ENCODE peak calls at places on chromosomes 11 and 22, in four cellular contexts. One of them, this sample, is unnamed.

GRCh38 chr11:71998649-71999310 is at the start of gene IL18BP:
- DNase-seq in fibroblast of mammary gland: no peak
- DNase-seq in osteocyte: peak; percentile 74
- DNase-seq in ovary: no peak
- DNase-seq in this sample: no peak

GRCh38 chr11:76962583-76963416 is 71.4 kb upstream of the B3GNT6 start:
- DNase-seq in fibroblast of mammary gland: no peak
- DNase-seq in osteocyte: no peak
- DNase-seq in ovary: no peak
- DNase-seq in this sample: no peak

GRCh38 chr11:74490945-74491344 is 2.6 kb downstream of the LIPT2 start:
- DNase-seq in fibroblast of mammary gland: no peak
- DNase-seq in osteocyte: no peak
- DNase-seq in ovary: no peak
- DNase-seq in this sample: no peak

GRCh38 chr11:98564233-98564632 is 456.5 kb upstream of the CNTN5 start:
- DNase-seq in fibroblast of mammary gland: no peak
- DNase-seq in osteocyte: no peak
- DNase-seq in ovary: no peak
- DNase-seq in this sample: no peak

GRCh38 chr11:26947379-26947844 is 46.5 kb upstream of the FIBIN start:
- DNase-seq in fibroblast of mammary gland: peak; percentile 100
- DNase-seq in osteocyte: peak; percentile 87
- DNase-seq in ovary: peak; percentile 39
- DNase-seq in this sample: peak; percentile 100

GRCh38 chr11:13776134-13776815 is 107.8 kb downstream of the FAR1 start:
- DNase-seq in fibroblast of mammary gland: no peak
- DNase-seq in osteocyte: no peak
- DNase-seq in ovary: no peak
- DNase-seq in this sample: no peak

GRCh38 chr11:28690746-28691145 is 582.6 kb downstream of the METTL15 start:
- DNase-seq in fibroblast of mammary gland: peak; percentile 47
- DNase-seq in osteocyte: no peak
- DNase-seq in ovary: no peak
- DNase-seq in this sample: peak; percentile 41

GRCh38 chr11:63999349-64000025 is 13.2 kb downstream of the OTUB1 start:
- DNase-seq in fibroblast of mammary gland: peak; percentile 70
- DNase-seq in osteocyte: no peak
- DNase-seq in ovary: peak; percentile 69
- DNase-seq in this sample: peak; percentile 42

GRCh38 chr11:44740967-44741366 is 14.2 kb downstream of the TSPAN18 start:
- DNase-seq in fibroblast of mammary gland: no peak
- DNase-seq in osteocyte: no peak
- DNase-seq in ovary: no peak
- DNase-seq in this sample: no peak

GRCh38 chr11:68150029-68150428 is 28.8 kb upstream of the CHKA start:
- DNase-seq in fibroblast of mammary gland: peak; percentile 21
- DNase-seq in osteocyte: no peak
- DNase-seq in ovary: no peak
- DNase-seq in this sample: peak; percentile 56

GRCh38 chr11:59756845-59757244 is 1.7 kb downstream of the STX3 start:
- DNase-seq in fibroblast of mammary gland: peak; percentile 33
- DNase-seq in osteocyte: no peak
- DNase-seq in ovary: no peak
- DNase-seq in this sample: no peak

GRCh38 chr11:44681698-44682097 is 45.1 kb upstream of the TSPAN18 start:
- DNase-seq in fibroblast of mammary gland: peak; percentile 38
- DNase-seq in osteocyte: no peak
- DNase-seq in ovary: no peak
- DNase-seq in this sample: peak; percentile 56

GRCh38 chr22:31278643-31279326 is 13.5 kb downstream of the PIK3IP1 start:
- DNase-seq in fibroblast of mammary gland: no peak
- DNase-seq in osteocyte: no peak
- DNase-seq in ovary: peak; percentile 63
- DNase-seq in this sample: no peak

GRCh38 chr22:27107824-27108223 is 450.4 kb downstream of the MIAT start:
- DNase-seq in fibroblast of mammary gland: peak; percentile 90
- DNase-seq in osteocyte: no peak
- DNase-seq in ovary: peak; percentile 77
- DNase-seq in this sample: peak; percentile 98

GRCh38 chr11:129055196-129055595 is 112.5 kb upstream of the TP53AIP1 start:
- DNase-seq in fibroblast of mammary gland: no peak
- DNase-seq in osteocyte: no peak
- DNase-seq in ovary: no peak
- DNase-seq in this sample: no peak

GRCh38 chr11:6224421-6224820 is 10.0 kb downstream of the FHIP1B start:
- DNase-seq in fibroblast of mammary gland: no peak
- DNase-seq in osteocyte: no peak
- DNase-seq in ovary: no peak
- DNase-seq in this sample: no peak

GRCh38 chr11:119592642-119593041 is 136.4 kb downstream of the NECTIN1 start:
- DNase-seq in fibroblast of mammary gland: peak; percentile 22
- DNase-seq in osteocyte: no peak
- DNase-seq in ovary: no peak
- DNase-seq in this sample: no peak

GRCh38 chr11:134261626-134262488 is 8.5 kb downstream of the ACAD8 start:
- DNase-seq in fibroblast of mammary gland: peak; percentile 25
- DNase-seq in osteocyte: no peak
- DNase-seq in ovary: no peak
- DNase-seq in this sample: no peak

GRCh38 chr11:75598264-75598663 is 36.2 kb downstream of the SERPINH1 start:
- DNase-seq in fibroblast of mammary gland: no peak
- DNase-seq in osteocyte: no peak
- DNase-seq in ovary: no peak
- DNase-seq in this sample: no peak

GRCh38 chr11:16976360-16976759 is 37.9 kb downstream of the PLEKHA7 start:
- DNase-seq in fibroblast of mammary gland: no peak
- DNase-seq in osteocyte: no peak
- DNase-seq in ovary: no peak
- DNase-seq in this sample: no peak

GRCh38 chr22:40044102-40044869 is 49.5 kb downstream of the FAM83F start:
- DNase-seq in fibroblast of mammary gland: peak; percentile 99
- DNase-seq in osteocyte: peak; percentile 99
- DNase-seq in ovary: peak; percentile 96
- DNase-seq in this sample: peak; percentile 99

GRCh38 chr11:24925091-24925490 is 428.2 kb downstream of the LUZP2 start:
- DNase-seq in fibroblast of mammary gland: no peak
- DNase-seq in osteocyte: no peak
- DNase-seq in ovary: no peak
- DNase-seq in this sample: no peak

GRCh38 chr11:130456276-130456675 is 7.8 kb downstream of the ADAMTS15 start:
- DNase-seq in fibroblast of mammary gland: no peak
- DNase-seq in osteocyte: no peak
- DNase-seq in ovary: no peak
- DNase-seq in this sample: no peak

GRCh38 chr11:59106363-59107336 is at the start of gene FAM111B:
- DNase-seq in fibroblast of mammary gland: peak; percentile 93
- DNase-seq in osteocyte: peak; percentile 90
- DNase-seq in ovary: peak; percentile 67
- DNase-seq in this sample: peak; percentile 94

GRCh38 chr11:130068986-130069683 is 559 bp upstream of the APLP2 start:
- DNase-seq in fibroblast of mammary gland: peak; percentile 90
- DNase-seq in osteocyte: no peak
- DNase-seq in ovary: no peak
- DNase-seq in this sample: peak; percentile 73

GRCh38 chr11:25734592-25735211 is 597.2 kb upstream of the ANO3 start:
- DNase-seq in fibroblast of mammary gland: peak; percentile 22
- DNase-seq in osteocyte: no peak
- DNase-seq in ovary: no peak
- DNase-seq in this sample: peak; percentile 3

GRCh38 chr22:19477321-19478085 is 1.5 kb downstream of the UFD1 start:
- DNase-seq in fibroblast of mammary gland: peak; percentile 40
- DNase-seq in osteocyte: no peak
- DNase-seq in ovary: no peak
- DNase-seq in this sample: no peak

GRCh38 chr22:26484360-26484706 is 656 bp downstream of the SRRD start:
- DNase-seq in fibroblast of mammary gland: peak; percentile 41
- DNase-seq in osteocyte: no peak
- DNase-seq in ovary: no peak
- DNase-seq in this sample: no peak

GRCh38 chr11:65968600-65969482 is 7.3 kb downstream of the SART1 start:
- DNase-seq in fibroblast of mammary gland: peak; percentile 28
- DNase-seq in osteocyte: no peak
- DNase-seq in ovary: no peak
- DNase-seq in this sample: no peak
- TF ChIP-seq CTCF in fibroblast of mammary gland: no peak
- TF ChIP-seq CTCF in osteocyte: no peak
- TF ChIP-seq CTCF in ovary: no peak
- TF ChIP-seq CTCF in this sample: no peak

GRCh38 chr11:40129276-40129675 is 1330.2 kb downstream of the LRRC4C start:
- DNase-seq in fibroblast of mammary gland: no peak
- DNase-seq in osteocyte: no peak
- DNase-seq in ovary: no peak
- DNase-seq in this sample: no peak
- TF ChIP-seq CTCF in fibroblast of mammary gland: peak; percentile 12
- TF ChIP-seq CTCF in osteocyte: peak; percentile 12
- TF ChIP-seq CTCF in ovary: no peak
- TF ChIP-seq CTCF in this sample: peak; percentile 24

GRCh38 chr22:23282089-23282501 is 101.8 kb downstream of the BCR start:
- DNase-seq in fibroblast of mammary gland: peak; percentile 59
- DNase-seq in osteocyte: peak; percentile 91
- DNase-seq in ovary: peak; percentile 51
- DNase-seq in this sample: peak; percentile 83
- TF ChIP-seq CTCF in fibroblast of mammary gland: no peak
- TF ChIP-seq CTCF in osteocyte: no peak
- TF ChIP-seq CTCF in ovary: no peak
- TF ChIP-seq CTCF in this sample: no peak

DNA sequence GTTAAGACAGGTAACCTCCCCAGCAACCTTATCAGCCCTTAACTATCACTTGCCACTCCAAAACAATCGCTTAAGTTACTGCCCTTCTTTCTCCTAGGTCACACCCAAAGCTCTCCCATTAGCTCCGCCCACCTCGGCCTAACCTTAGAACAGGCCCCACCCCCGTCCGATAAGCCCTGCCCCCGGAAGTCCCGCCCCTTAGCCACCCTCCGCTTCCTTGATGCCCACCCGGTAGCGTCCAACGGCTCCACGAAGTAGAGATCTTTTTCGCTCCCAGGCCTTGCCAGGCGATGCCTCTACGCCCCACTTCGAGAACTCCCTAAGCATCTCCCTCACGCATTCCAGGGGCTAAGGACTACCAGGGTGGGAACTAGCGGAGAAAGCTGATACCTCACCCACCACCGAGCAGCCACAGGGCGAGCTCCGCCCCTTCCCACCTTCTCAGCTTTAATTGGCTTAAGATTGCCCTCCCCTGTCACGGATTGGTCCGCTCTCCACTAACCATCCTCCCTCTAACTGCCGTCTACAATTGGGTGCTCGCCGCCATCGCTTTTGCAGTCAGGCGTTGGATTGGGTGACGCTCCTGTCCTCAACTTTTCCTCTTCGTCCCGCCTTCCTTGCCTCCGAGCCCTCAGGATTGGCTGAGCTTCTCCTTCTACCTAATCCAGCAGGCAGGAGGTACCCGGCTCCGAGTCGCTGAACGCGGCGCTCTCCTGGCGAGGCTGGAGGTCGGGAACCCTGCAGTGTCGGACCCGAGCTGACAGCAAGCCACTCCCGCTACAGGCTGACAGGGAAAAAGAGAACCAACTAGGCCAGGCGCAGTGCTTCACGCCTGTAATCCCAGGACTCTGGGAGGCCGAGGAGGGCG is at the start of gene ZBTB3:
- DNase-seq in fibroblast of mammary gland: peak; percentile 99
- DNase-seq in osteocyte: peak; percentile 98
- DNase-seq in ovary: peak; percentile 97
- DNase-seq in this sample: peak; percentile 98
- TF ChIP-seq CTCF in fibroblast of mammary gland: no peak
- TF ChIP-seq CTCF in osteocyte: no peak
- TF ChIP-seq CTCF in ovary: no peak
- TF ChIP-seq CTCF in this sample: no peak

GRCh38 chr11:62546937-62547625 is 475 bp upstream of the AHNAK start:
- DNase-seq in fibroblast of mammary gland: peak; percentile 64
- DNase-seq in osteocyte: no peak
- DNase-seq in ovary: peak; percentile 59
- DNase-seq in this sample: no peak

GRCh38 chr11:62546244-62546936 is at the start of gene AHNAK:
- DNase-seq in fibroblast of mammary gland: no peak
- DNase-seq in osteocyte: no peak
- DNase-seq in ovary: peak; percentile 85
- DNase-seq in this sample: peak; percentile 41

GRCh38 chr11:62544521-62545436 is 1.8 kb downstream of the AHNAK start:
- DNase-seq in fibroblast of mammary gland: no peak
- DNase-seq in osteocyte: no peak
- DNase-seq in ovary: no peak
- DNase-seq in this sample: no peak

GRCh38 chr11:62543680-62544444 is 2.7 kb downstream of the AHNAK start:
- DNase-seq in fibroblast of mammary gland: no peak
- DNase-seq in osteocyte: no peak
- DNase-seq in ovary: no peak
- DNase-seq in this sample: no peak

DNA sequence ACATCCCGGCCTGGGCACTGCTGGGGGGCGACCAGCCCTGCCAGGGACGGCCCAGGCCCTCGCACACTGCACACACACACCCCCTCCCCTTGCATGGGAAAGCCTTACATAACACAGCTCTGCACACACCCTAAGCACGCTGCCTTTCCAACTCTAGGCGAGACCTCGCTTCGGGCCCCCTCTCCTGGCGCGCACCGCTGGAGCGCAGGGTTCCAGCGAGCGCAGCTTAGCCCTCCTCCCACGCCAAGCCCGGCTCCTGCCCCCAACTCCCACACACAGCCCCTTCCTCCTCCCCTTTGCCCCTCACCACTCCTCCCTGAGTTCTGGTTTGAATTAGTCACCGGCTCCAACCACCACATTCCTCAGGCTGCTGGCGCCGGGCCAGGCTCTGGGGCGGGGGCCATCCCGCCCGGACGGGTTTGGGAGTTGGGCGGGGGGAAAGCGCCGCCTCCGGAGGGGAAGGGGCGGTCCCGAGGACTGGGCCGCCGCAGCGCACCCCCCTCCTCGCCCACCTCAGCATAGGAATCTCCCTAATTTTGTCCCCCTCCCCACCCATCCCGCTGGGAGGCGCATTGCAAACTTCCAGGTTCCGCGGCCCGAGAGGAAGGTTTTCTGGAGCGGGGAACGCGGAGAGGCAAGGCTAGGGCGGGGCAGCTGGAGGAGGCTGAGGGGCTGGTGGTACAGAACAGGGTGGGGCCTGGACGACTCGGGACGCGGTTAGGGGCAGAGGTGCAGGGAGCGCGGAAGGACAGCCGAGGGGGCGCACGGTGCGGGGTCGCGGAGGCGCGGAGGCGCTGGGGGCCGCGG is 966 bp downstream of the AHNAK start:
- DNase-seq in fibroblast of mammary gland: peak; percentile 93
- DNase-seq in osteocyte: peak; percentile 97
- DNase-seq in ovary: peak; percentile 98
- DNase-seq in this sample: peak; percentile 89
- TF ChIP-seq CTCF in fibroblast of mammary gland: no peak
- TF ChIP-seq CTCF in osteocyte: peak; percentile 8
- TF ChIP-seq CTCF in ovary: peak; percentile 6
- TF ChIP-seq CTCF in this sample: no peak

This sample was measured in astrocyte.